ENCODE peak calls at places on chromosomes 5 and 9, in ten cellular contexts. F, N, H, X, B, T, Y, L, M and C are unnamed samples.

GRCh38 chr9:34398875-34399274 is 22.2 kb upstream of the MYORG start:
- DNase-seq in F (no peak), N (no peak), H (no peak), X (no peak), B (no peak), T (no peak), Y (no peak), L (no peak), M (no peak), C (no peak)

GRCh38 chr9:81686614-81687520 is 2.5 kb downstream of the TLE1 start:
- DNase-seq in F (peak), N (peak), H (peak), X (peak), B (peak), T (no peak), Y (peak), L (peak), M (peak), C (peak)

GRCh38 chr9:94912700-94913249 is 186.3 kb downstream of the AOPEP start:
- DNase-seq in F (no peak), N (no peak), H (no peak), X (no peak), B (no peak), T (no peak), Y (no peak), L (no peak), M (no peak), C (peak)

GRCh38 chr9:111052831-111053230 is 14.6 kb upstream of the LPAR1 start:
- DNase-seq in F (no peak), N (no peak), H (no peak), X (no peak), B (no peak), T (no peak), Y (no peak), L (no peak), M (no peak), C (no peak)

GRCh38 chr5:143582869-143583268 is 179.4 kb upstream of the NR3C1 start:
- DNase-seq in F (no peak), N (no peak), H (no peak), X (no peak), B (no peak), T (no peak), Y (no peak), L (no peak), M (peak), C (peak)

GRCh38 chr5:66987126-66987525 is 209.5 kb downstream of the CD180 start:
- DNase-seq in F (no peak), N (no peak), H (no peak), X (no peak), B (no peak), T (no peak), Y (no peak), L (no peak), M (no peak), C (no peak)

GRCh38 chr5:3715048-3715447 is 119.4 kb downstream of the IRX1 start:
- DNase-seq in F (no peak), N (no peak), H (no peak), X (no peak), B (no peak), T (no peak), Y (no peak), L (peak), M (no peak), C (no peak)

GRCh38 chr5:88713818-88714217 is 169.2 kb downstream of the MEF2C start:
- DNase-seq in F (no peak), N (no peak), H (no peak), X (no peak), B (no peak), T (no peak), Y (no peak), L (no peak), M (peak), C (no peak)

GRCh38 chr5:107604990-107605389 is 65.7 kb downstream of the EFNA5 start:
- DNase-seq in F (no peak), N (no peak), H (no peak), X (no peak), B (no peak), T (no peak), Y (no peak), L (no peak), M (peak), C (no peak)

GRCh38 chr5:68922172-68922987 is 171.4 kb upstream of the SLC30A5 start:
- DNase-seq in F (no peak), N (no peak), H (no peak), X (no peak), B (no peak), T (no peak), Y (no peak), L (no peak), M (no peak), C (no peak)

GRCh38 chr5:164235176-164235914 is 729.9 kb downstream of the MAT2B start:
- DNase-seq in F (no peak), N (no peak), H (no peak), X (no peak), B (no peak), T (no peak), Y (no peak), L (no peak), M (no peak), C (peak)

GRCh38 chr9:26656003-26656940 is 236.3 kb downstream of the CAAP1 start:
- DNase-seq in F (no peak), N (no peak), H (peak), X (no peak), B (no peak), T (no peak), Y (no peak), L (no peak), M (peak), C (peak)

GRCh38 chr5:148091991-148092964 is 28.5 kb downstream of the SPINK5 start:
- DNase-seq in F (no peak), N (no peak), H (peak), X (no peak), B (no peak), T (no peak), Y (no peak), L (no peak), M (no peak), C (no peak)

GRCh38 chr9:93930070-93930469 is 25.1 kb downstream of the BARX1 start:
- DNase-seq in F (no peak), N (no peak), H (no peak), X (no peak), B (no peak), T (no peak), Y (no peak), L (no peak), M (no peak), C (no peak)

GRCh38 chr5:176162206-176162605 is 76.0 kb upstream of the SIMC1 start:
- DNase-seq in F (no peak), N (no peak), H (no peak), X (no peak), B (no peak), T (no peak), Y (no peak), L (no peak), M (no peak), C (no peak)

GRCh38 chr5:30808996-30809395 is 384.5 kb upstream of the CDH6 start:
- DNase-seq in F (no peak), N (no peak), H (peak), X (no peak), B (no peak), T (no peak), Y (no peak), L (no peak), M (peak), C (peak)

GRCh38 chr9:78005231-78006002 is 26.2 kb downstream of the GNAQ start:
- DNase-seq in F (no peak), N (no peak), H (no peak), X (no peak), B (no peak), T (no peak), Y (no peak), L (no peak), M (no peak), C (no peak)

GRCh38 chr9:82466616-82467251 is 478.2 kb downstream of the SPATA31D1 start:
- DNase-seq in F (no peak), N (no peak), H (no peak), X (no peak), B (no peak), T (no peak), Y (no peak), L (no peak), M (peak), C (no peak)

GRCh38 chr5:92560698-92561361 is 1020.2 kb downstream of the NR2F1-AS1 start:
- DNase-seq in F (no peak), N (no peak), H (peak), X (no peak), B (no peak), T (no peak), Y (no peak), L (no peak), M (no peak), C (no peak)

GRCh38 chr9:126395439-126396212 is 69.0 kb downstream of the MVB12B start:
- DNase-seq in F (no peak), N (no peak), H (no peak), X (no peak), B (no peak), T (no peak), Y (peak), L (no peak), M (no peak), C (peak)